ENCODE peak calls at places on chromosomes 6 and 20, in eight cellular contexts. M, F, J, W, Q, H, X and Z are unnamed samples.

GRCh38 chr20:23047738-23048214 is 1.7 kb downstream of the THBD start:
- DNase-seq in M (no peak), F (no peak), J (no peak), W (no peak), Q (peak), H (no peak), X (no peak), Z (no peak)

GRCh38 chr6:3325210-3325609 is 66.5 kb downstream of the PSMG4 start:
- DNase-seq in M (peak), F (no peak), J (no peak), W (no peak), Q (no peak), H (no peak), X (peak), Z (peak)

GRCh38 chr20:56268536-56268935 is 20.0 kb downstream of the MC3R start:
- DNase-seq in M (no peak), F (no peak), J (no peak), W (no peak), Q (no peak), H (no peak), X (no peak), Z (no peak)

GRCh38 chr6:25558155-25558817 is 93.7 kb upstream of the SCGN start:
- DNase-seq in M (no peak), F (no peak), J (no peak), W (no peak), Q (no peak), H (no peak), X (no peak), Z (no peak)

GRCh38 chr6:108564178-108564577 is 3.5 kb downstream of the FOXO3 start:
- DNase-seq in M (peak), F (no peak), J (no peak), W (no peak), Q (no peak), H (no peak), X (peak), Z (peak)

GRCh38 chr6:91029211-91029610 is 442.3 kb upstream of the MAP3K7 start:
- DNase-seq in M (no peak), F (no peak), J (no peak), W (no peak), Q (no peak), H (no peak), X (no peak), Z (no peak)

GRCh38 chr6:63598251-63599036 is 26.2 kb downstream of the LOC128125822 start:
- DNase-seq in M (peak), F (peak), J (peak), W (peak), Q (no peak), H (peak), X (peak), Z (peak)

GRCh38 chr6:115220760-115221159 is 839.9 kb downstream of the FRK start:
- DNase-seq in M (no peak), F (no peak), J (no peak), W (no peak), Q (no peak), H (no peak), X (no peak), Z (no peak)

GRCh38 chr6:1088441-1089001 is 223.4 kb upstream of the FOXQ1 start:
- DNase-seq in M (no peak), F (no peak), J (no peak), W (no peak), Q (no peak), H (no peak), X (no peak), Z (no peak)

GRCh38 chr20:46406986-46407670 is 713 bp upstream of the ELMO2 start:
- DNase-seq in M (no peak), F (peak), J (peak), W (peak), Q (peak), H (peak), X (no peak), Z (peak)